ENCODE peak calls at places on chromosomes 3 and 15, in four cellular contexts. M is GM12878, G is K562, R is H1. D is an unnamed sample.

GRCh38 chr3:111944377-111944776 is 34.4 kb upstream of the ABHD10 start:
- DNase-seq in M (no peak), R (no peak), G (no peak), D (no peak)

GRCh38 chr15:48965972-48966371 is 2.3 kb upstream of the SHC4 start:
- DNase-seq in M (peak), G (peak), R (no peak), D (no peak)

GRCh38 chr3:145776782-145777408 is 384.1 kb downstream of the PLOD2 start:
- DNase-seq in R (peak), G (peak), M (peak), D (peak)

GRCh38 chr15:27844018-27844666 is 255.0 kb downstream of the OCA2 start:
- DNase-seq in R (no peak), M (no peak), G (no peak), D (no peak)

GRCh38 chr15:89587955-89588354 is 12.7 kb downstream of the TICRR start:
- DNase-seq in R (no peak), G (no peak), M (no peak), D (no peak)

GRCh38 chr3:190865419-190865818 is 2.9 kb upstream of the GMNC start:
- DNase-seq in R (no peak), G (no peak), M (no peak), D (no peak)

GRCh38 chr3:138845071-138845685 is 10.4 kb upstream of the PIK3CB start:
- DNase-seq in G (no peak), R (no peak), M (no peak), D (no peak)

GRCh38 chr3:4416961-4417360 is 50.1 kb downstream of the SUMF1 start:
- DNase-seq in G (no peak), M (no peak), R (no peak), D (peak)

GRCh38 chr3:41212088-41212487 is 12.8 kb downstream of the CTNNB1 start:
- DNase-seq in M (no peak), G (no peak), R (no peak), D (no peak)

GRCh38 chr3:125062904-125063618 is 7.3 kb upstream of the HEG1 start:
- DNase-seq in G (no peak), M (no peak), R (no peak), D (no peak)

GRCh38 chr3:143472731-143473523 is 353.4 kb downstream of the CHST2 start:
- DNase-seq in M (no peak), G (no peak), R (no peak), D (no peak)

GRCh38 chr3:143469159-143469558 is 349.6 kb downstream of the CHST2 start:
- DNase-seq in R (no peak), G (no peak), M (no peak), D (no peak)

GRCh38 chr3:143476965-143477640 is 357.5 kb downstream of the CHST2 start:
- DNase-seq in R (no peak), G (peak), M (no peak), D (no peak)

DNA sequence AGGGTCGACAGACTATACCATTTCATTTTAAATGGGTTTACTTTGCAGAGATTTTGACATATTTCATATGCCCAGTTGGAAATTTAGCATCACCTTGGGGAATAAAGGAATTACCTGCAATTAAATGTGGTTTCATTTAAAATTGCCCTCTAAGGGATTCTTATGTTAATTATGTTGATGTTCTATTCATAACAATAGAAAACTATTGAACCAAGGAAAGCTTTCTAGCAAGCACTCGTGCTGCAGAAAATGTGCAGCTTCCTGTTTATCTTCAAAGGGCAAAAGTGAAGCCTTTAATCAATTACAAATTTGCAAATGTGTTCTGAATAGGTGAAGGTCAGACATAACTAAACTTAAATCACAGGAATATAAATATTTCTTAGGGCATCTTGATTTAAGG is 352.1 kb downstream of the CHST2 start:
- DNase-seq in R (no peak), G (no peak), M (no peak), D (no peak)
- TF ChIP-seq NRF1 in R (no peak), G (no peak), M (no peak), D (no peak)

GRCh38 chr15:76345269-76345879 is 8.8 kb downstream of the ISL2 start:
- DNase-seq in G (no peak), M (no peak), R (no peak), D (no peak)

GRCh38 chr15:76349301-76350070 is 12.9 kb downstream of the ISL2 start:
- DNase-seq in M (no peak), G (no peak), R (no peak), D (no peak)

GRCh38 chr15:76345880-76346665 is 9.5 kb downstream of the ISL2 start:
- DNase-seq in G (no peak), R (no peak), M (no peak), D (no peak)

GRCh38 chr15:76346666-76347506 is 10.3 kb downstream of the ISL2 start:
- DNase-seq in M (no peak), G (no peak), R (no peak), D (peak)

DNA sequence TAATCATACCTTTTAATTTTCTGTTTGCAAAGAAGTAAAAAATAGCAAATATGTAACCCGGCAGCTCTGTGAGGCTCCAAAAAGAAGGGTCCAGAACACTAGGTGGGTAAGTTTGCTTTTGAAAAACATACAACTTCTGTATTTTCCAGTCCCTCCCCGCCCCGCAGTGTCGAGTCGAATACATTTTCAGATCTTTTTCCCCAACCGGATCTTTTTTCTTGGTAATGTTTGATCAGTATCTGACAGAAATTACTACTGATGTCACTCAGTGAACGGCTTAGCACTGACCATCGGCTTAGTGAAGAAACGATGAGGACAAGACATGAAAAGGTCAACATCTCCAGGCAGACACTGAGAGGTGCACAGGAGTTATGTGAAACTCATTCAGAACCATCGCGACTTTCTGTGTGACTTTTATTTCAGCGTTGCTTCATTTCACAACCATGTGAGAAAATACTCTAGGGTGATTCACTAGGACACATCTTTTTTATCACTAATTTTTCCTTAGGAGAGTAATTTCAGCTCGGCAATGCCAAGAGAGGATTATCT is 11.0 kb downstream of the ISL2 start:
- DNase-seq in R (no peak), G (no peak), M (no peak), D (no peak)
- TF ChIP-seq NRF1 in R (no peak), G (no peak), M (no peak), D (no peak)

GRCh38 chr3:58417075-58417474 is 16.6 kb downstream of the PDHB start:
- DNase-seq in R (no peak), M (no peak), G (no peak), D (no peak)

GRCh38 chr3:58411851-58412830 is 21.5 kb downstream of the PDHB start:
- DNase-seq in M (no peak), G (no peak), R (no peak), D (no peak)

GRCh38 chr3:58418227-58418626 is 15.4 kb downstream of the PDHB start:
- DNase-seq in R (no peak), M (no peak), G (no peak), D (no peak)

GRCh38 chr3:58416191-58416590 is 17.4 kb downstream of the PDHB start:
- DNase-seq in G (no peak), M (no peak), R (no peak), D (no peak)

GRCh38 chr3:58414538-58415197 is 19.0 kb downstream of the PDHB start:
- DNase-seq in M (no peak), G (peak), R (no peak), D (peak)
- TF ChIP-seq NRF1 in M (no peak), G (no peak), R (no peak), D (no peak)

GRCh38 chr15:98422086-98422478 is 226.3 kb upstream of the IGF1R start:
- DNase-seq in G (no peak), M (no peak), R (no peak), D (no peak)

GRCh38 chr15:98428253-98428989 is 219.9 kb upstream of the IGF1R start:
- DNase-seq in R (peak), M (no peak), G (peak), D (peak)

GRCh38 chr15:98420837-98421236 is 227.5 kb upstream of the IGF1R start:
- DNase-seq in R (no peak), M (no peak), G (no peak), D (peak)

GRCh38 chr15:98421419-98422085 is 226.8 kb upstream of the IGF1R start:
- DNase-seq in M (no peak), G (peak), R (peak), D (peak)

GRCh38 chr15:98425173-98425572 is 223.2 kb upstream of the IGF1R start:
- DNase-seq in R (no peak), M (no peak), G (no peak), D (no peak)
- TF ChIP-seq NRF1 in R (no peak), M (no peak), G (no peak), D (no peak)

GRCh38 chr15:95368211-95368610 is 962.3 kb upstream of the NR2F2 start:
- DNase-seq in M (no peak), G (no peak), R (no peak), D (no peak)

GRCh38 chr15:95363636-95364035 is 966.9 kb upstream of the NR2F2 start:
- DNase-seq in G (peak), M (no peak), R (no peak), D (no peak)

GRCh38 chr15:95362306-95362705 is 968.2 kb upstream of the NR2F2 start:
- DNase-seq in M (no peak), G (no peak), R (no peak), D (no peak)

GRCh38 chr15:95369202-95369601 is 961.3 kb upstream of the NR2F2 start:
- DNase-seq in G (no peak), M (no peak), R (no peak), D (no peak)

DNA sequence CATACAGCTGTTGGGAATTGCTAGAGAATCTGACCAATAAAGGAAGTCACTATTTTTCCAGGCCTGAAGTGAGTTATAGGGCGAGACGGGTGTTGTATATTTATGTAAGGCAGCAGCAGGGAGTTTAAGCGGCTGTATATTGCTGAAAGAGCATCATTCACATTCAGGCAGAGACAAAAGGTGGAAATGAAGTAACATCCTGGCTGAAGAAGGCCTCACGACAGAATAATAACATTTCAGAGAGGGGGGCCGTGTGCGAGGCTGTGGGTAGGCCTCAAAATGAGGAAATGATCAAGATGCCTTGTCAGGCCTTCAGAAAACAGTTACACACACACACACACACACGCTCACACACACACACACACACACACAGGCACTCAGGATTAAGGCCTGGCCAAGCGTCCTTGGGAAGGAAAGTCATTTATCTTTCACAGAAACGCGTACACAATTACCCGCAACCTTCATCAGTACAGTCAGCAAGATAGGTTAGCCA is 964.8 kb upstream of the NR2F2 start:
- DNase-seq in G (peak), M (no peak), R (no peak), D (no peak)
- TF ChIP-seq NRF1 in G (no peak), M (no peak), R (no peak), D (no peak)